ENCODE peak calls at places on chromosome 14, in five cellular contexts. W, M, Y, O and R are unnamed samples.

GRCh38 chr14:67453575-67454300 is 34.8 kb downstream of the TMEM229B start:
- DNase-seq in W (no peak), M (no peak), Y (no peak), O (no peak), R (no peak)

GRCh38 chr14:105844810-105845724 is 318.7 kb downstream of the TMEM121 start:
- DNase-seq in W (no peak), M (no peak), Y (no peak), O (no peak), R (no peak)

GRCh38 chr14:55432628-55433027 is 7.8 kb downstream of the TBPL2 start:
- DNase-seq in W (no peak), M (no peak), Y (no peak), O (no peak), R (no peak)

GRCh38 chr14:50961606-50962259 is 17.4 kb upstream of the PYGL start:
- DNase-seq in W (no peak), M (no peak), Y (no peak), O (peak), R (no peak)

GRCh38 chr14:51331651-51332367 is 91.8 kb downstream of the TMX1 start:
- DNase-seq in W (no peak), M (no peak), Y (no peak), O (no peak), R (no peak)

GRCh38 chr14:73878436-73878835 is 8.2 kb upstream of the ZNF410 start:
- DNase-seq in W (no peak), M (no peak), Y (no peak), O (no peak), R (no peak)

GRCh38 chr14:88631091-88631490 is 68.3 kb downstream of the ZC3H14 start:
- DNase-seq in W (no peak), M (no peak), Y (no peak), O (no peak), R (no peak)

GRCh38 chr14:69543341-69544249 is 31.1 kb downstream of the CCDC177 start:
- DNase-seq in W (no peak), M (peak), Y (no peak), O (peak), R (peak)

GRCh38 chr14:58131386-58131785 is 20.6 kb downstream of the ARMH4 start:
- DNase-seq in W (no peak), M (no peak), Y (no peak), O (peak), R (no peak)

GRCh38 chr14:95327558-95328374 is 8.1 kb upstream of the CLMN start:
- DNase-seq in W (no peak), M (no peak), Y (no peak), O (no peak), R (no peak)

GRCh38 chr14:91872011-91872476 is 4.7 kb upstream of the TC2N start:
- DNase-seq in W (no peak), M (no peak), Y (no peak), O (peak), R (no peak)

GRCh38 chr14:100102156-100102785 is 37.0 kb downstream of the EVL start:
- DNase-seq in W (peak), M (no peak), Y (no peak), O (no peak), R (no peak)

GRCh38 chr14:101808894-101809670 is 47.6 kb downstream of the PPP2R5C start:
- DNase-seq in W (no peak), M (no peak), Y (no peak), O (peak), R (no peak)

GRCh38 chr14:94483071-94483451 is 7.1 kb upstream of the SERPINA9 start:
- DNase-seq in W (no peak), M (no peak), Y (no peak), O (no peak), R (no peak)

GRCh38 chr14:106459971-106460730 is 933.8 kb downstream of the TMEM121 start:
- DNase-seq in W (no peak), M (peak), Y (no peak), O (no peak), R (no peak)

GRCh38 chr14:61925043-61925442 is 162.8 kb downstream of the SNAPC1 start:
- DNase-seq in W (peak), M (peak), Y (no peak), O (peak), R (no peak)

GRCh38 chr14:105064721-105065143 is 498 bp downstream of the GPR132 start:
- DNase-seq in W (no peak), M (no peak), Y (no peak), O (no peak), R (no peak)

GRCh38 chr14:104973215-104974145 is 4.7 kb downstream of the AHNAK2 start:
- DNase-seq in W (no peak), M (peak), Y (no peak), O (peak), R (no peak)

GRCh38 chr14:91298576-91298975 is 54.1 kb upstream of the GPR68 start:
- DNase-seq in W (no peak), M (no peak), Y (no peak), O (no peak), R (no peak)

GRCh38 chr14:96051642-96052540 is 12.7 kb downstream of the C14orf132 start:
- DNase-seq in W (no peak), M (peak), Y (no peak), O (peak), R (no peak)

GRCh38 chr14:89648510-89648909 is 231.5 kb upstream of the FOXN3 start:
- DNase-seq in W (no peak), M (no peak), Y (no peak), O (no peak), R (no peak)

GRCh38 chr14:91980157-91980556 is 32.7 kb upstream of the FBLN5 start:
- DNase-seq in W (no peak), M (no peak), Y (no peak), O (peak), R (no peak)

GRCh38 chr14:35821546-35822411 is 4.4 kb upstream of the BRMS1L start:
- DNase-seq in W (peak), M (peak), Y (no peak), O (peak), R (no peak)

GRCh38 chr14:88518592-88519512 is 36.0 kb downstream of the PTPN21 start:
- DNase-seq in W (no peak), M (no peak), Y (no peak), O (peak), R (no peak)

GRCh38 chr14:23590198-23590597 is 11.6 kb upstream of the JPH4 start:
- DNase-seq in W (no peak), M (no peak), Y (no peak), O (no peak), R (no peak)

GRCh38 chr14:102937331-102938175 is 15.1 kb downstream of the AMN start:
- DNase-seq in W (no peak), M (no peak), Y (no peak), O (no peak), R (no peak)